ENCODE peak calls at places on chromosomes 16 and 17, in six cellular contexts. O is brain pericyte; P is kidney tubule cell; C is GM12865; K is left colon; D is effector CD4-positive, alpha-beta T cell. S is an unnamed sample.

GRCh38 chr16:88298166-88298881 is 84.4 kb upstream of the ZNF469 start:
- DNase-seq in K (no peak), C (no peak), D (no peak), P (no peak), O (no peak), S (peak; percentile 86)

GRCh38 chr17:53722407-53722806 is 100.3 kb upstream of the KIF2B start:
- DNase-seq in K (no peak), D (no peak), C (no peak), O (peak; percentile 8), P (peak; percentile 100), S (peak; percentile 98)

GRCh38 chr17:6936370-6937028 is 59.4 kb upstream of the ALOX12 start:
- DNase-seq in D (no peak), C (peak; percentile 81), O (no peak), P (peak; percentile 16), K (peak; percentile 12), S (no peak)

GRCh38 chr16:68401871-68402747 is 46.2 kb downstream of the SMPD3 start:
- DNase-seq in P (peak; percentile 33), D (no peak), C (no peak), O (no peak), K (no peak), S (peak; percentile 41)

GRCh38 chr16:55842369-55843104 is 9.6 kb upstream of the CES1 start:
- DNase-seq in O (no peak), D (no peak), P (peak; percentile 44), K (no peak), C (peak; percentile 47), S (peak; percentile 16)

GRCh38 chr17:56914641-56915263 is 903 bp upstream of the TRIM25 start:
- DNase-seq in C (no peak), P (no peak), K (peak; percentile 39), O (no peak), D (no peak), S (no peak)

GRCh38 chr16:67641779-67642708 is 2.9 kb upstream of the CARMIL2 start:
- DNase-seq in O (no peak), K (no peak), P (no peak), C (no peak), D (no peak), S (peak; percentile 52)

GRCh38 chr17:49907279-49907678 is 59.4 kb upstream of the TAC4 start:
- DNase-seq in C (no peak), D (no peak), P (no peak), O (no peak), K (no peak), S (no peak)

GRCh38 chr16:88514526-88514925 is 55.7 kb upstream of the ZC3H18 start:
- DNase-seq in K (no peak), D (no peak), P (no peak), C (no peak), O (no peak), S (no peak)

GRCh38 chr17:16516594-16517018 is 24.6 kb upstream of the LRRC75A start:
- DNase-seq in D (no peak), C (no peak), K (no peak), P (peak; percentile 63), O (peak; percentile 42), S (peak; percentile 46)

GRCh38 chr17:83149761-83150251 is 70.4 kb downstream of the METRNL start:
- DNase-seq in P (peak; percentile 14), C (no peak), K (no peak), O (no peak), D (no peak), S (no peak)

GRCh38 chr17:69213059-69213813 is 15.4 kb downstream of the ABCA10 start:
- DNase-seq in K (no peak), P (no peak), C (no peak), D (no peak), O (no peak), S (peak; percentile 21)

GRCh38 chr17:70525976-70526375 is 356.6 kb downstream of the KCNJ2 start:
- DNase-seq in C (no peak), O (no peak), K (peak; percentile 29), P (no peak), D (no peak), S (no peak)

GRCh38 chr16:57354311-57354710 is 4.3 kb upstream of the CCL22 start:
- DNase-seq in D (no peak), P (no peak), O (no peak), C (no peak), K (no peak), S (no peak)

GRCh38 chr17:61574542-61575351 is 16.3 kb downstream of the NACA2 start:
- DNase-seq in K (peak; percentile 22), O (peak; percentile 24), C (peak; percentile 6), D (no peak), P (peak; percentile 24), S (peak; percentile 57)

GRCh38 chr16:59440502-59440901 is 706.4 kb upstream of the GOT2 start:
- DNase-seq in C (no peak), O (no peak), K (no peak), D (no peak), P (no peak), S (no peak)

GRCh38 chr17:50036455-50037320 is 19.2 kb upstream of the ITGA3 start:
- DNase-seq in K (no peak), C (no peak), D (no peak), P (no peak), O (no peak), S (no peak)

GRCh38 chr16:78297066-78297666 is 197.7 kb downstream of the WWOX start:
- DNase-seq in O (peak; percentile 73), C (no peak), K (no peak), P (no peak), D (no peak), S (no peak)

GRCh38 chr17:6489016-6489550 is 44.8 kb downstream of the PIMREG start:
- DNase-seq in P (no peak), C (no peak), D (no peak), O (no peak), K (no peak), S (no peak)

GRCh38 chr16:86814256-86814655 is 235.9 kb downstream of the FOXL1 start:
- DNase-seq in C (no peak), K (no peak), P (no peak), O (no peak), D (no peak), S (peak; percentile 89)

GRCh38 chr17:32769846-32770245 is 107.1 kb downstream of the MYO1D start:
- DNase-seq in K (no peak), P (no peak), O (no peak), C (no peak), D (no peak), S (peak; percentile 40)

GRCh38 chr16:66004706-66005105 is 361.8 kb upstream of the CDH5 start:
- DNase-seq in O (no peak), P (no peak), C (no peak), K (no peak), D (no peak), S (no peak)

GRCh38 chr17:44971776-44972483 is 3.8 kb upstream of the C1QL1 start:
- DNase-seq in C (peak; percentile 24), P (peak; percentile 62), K (no peak), O (no peak), D (no peak), S (peak; percentile 94)

GRCh38 chr16:66568355-66568754 is 2.1 kb downstream of the CMTM1 start:
- DNase-seq in K (no peak), P (no peak), D (no peak), O (no peak), C (no peak), S (peak; percentile 32)

GRCh38 chr16:52480237-52480636 is 66.7 kb downstream of the TOX3 start:
- DNase-seq in C (no peak), K (no peak), O (no peak), P (no peak), D (no peak), S (no peak)

GRCh38 chr16:75204410-75204758 is 2.6 kb downstream of the CTRB2 start:
- DNase-seq in O (no peak), P (no peak), D (no peak), C (no peak), K (no peak), S (no peak)

GRCh38 chr17:32461853-32462617 is 17.7 kb downstream of the PSMD11 start:
- DNase-seq in O (no peak), C (peak; percentile 74), D (peak; percentile 63), P (peak; percentile 64), K (peak; percentile 72), S (peak; percentile 62)

GRCh38 chr17:77444653-77445029 is 303.9 kb downstream of the SEC14L1 start:
- DNase-seq in O (no peak), P (no peak), K (no peak), D (no peak), C (peak; percentile 87), S (no peak)

GRCh38 chr17:60145006-60145935 is 4.5 kb upstream of the CA4 start:
- DNase-seq in P (no peak), C (no peak), K (no peak), D (no peak), O (no peak), S (peak; percentile 24)

GRCh38 chr16:28863929-28864886 is 565 bp downstream of the SH2B1 start:
- DNase-seq in O (no peak), P (peak; percentile 20), D (peak; percentile 33), C (no peak), K (peak; percentile 64), S (peak; percentile 29)

GRCh38 chr17:50358177-50358576 is 12.3 kb downstream of the XYLT2 start:
- DNase-seq in O (no peak), P (no peak), C (no peak), D (no peak), K (no peak), S (no peak)

GRCh38 chr16:50036426-50036825 is 11.4 kb downstream of the CNEP1R1 start:
- DNase-seq in P (no peak), C (no peak), O (no peak), K (no peak), D (no peak), S (no peak)

GRCh38 chr16:78102865-78103264 is 3.4 kb downstream of the WWOX start:
- DNase-seq in K (no peak), D (no peak), C (no peak), O (no peak), P (no peak), S (no peak)

GRCh38 chr17:66684256-66684655 is 150.7 kb upstream of the CACNG5 start:
- DNase-seq in O (no peak), D (no peak), K (no peak), P (no peak), C (no peak), S (no peak)

S was measured in mammary epithelial cell.